ENCODE peak calls at places on chromosomes 6 and 20, in seven cellular contexts. B is brain microvascular endothelial cell, U is foreskin fibroblast, F is tibial artery, Q is BJ, S is lower lobe of right lung, R is keratinocyte. H is an unnamed sample.

GRCh38 chr6:81263531-81264168 is 488.8 kb downstream of the TENT5A start:
- DNase-seq in B (no peak), U (no peak), F (no peak), Q (no peak), S (no peak), R (no peak), H (no peak)

GRCh38 chr20:64232794-64233193 is 22.8 kb upstream of the PCMTD2 start:
- DNase-seq in B (no peak), U (no peak), F (no peak), Q (no peak), S (peak; percentile 21), R (no peak), H (no peak)

GRCh38 chr6:116108836-116109235 is 8.2 kb downstream of the NT5DC1 start:
- DNase-seq in B (no peak), U (no peak), F (no peak), Q (no peak), S (no peak), R (no peak), H (no peak)

GRCh38 chr20:11918280-11918952 is 723 bp downstream of the BTBD3 start:
- DNase-seq in B (no peak), U (no peak), F (no peak), Q (no peak), S (no peak), R (no peak), H (no peak)

GRCh38 chr6:3266170-3266569 is 7.4 kb downstream of the PSMG4 start:
- DNase-seq in B (no peak), U (no peak), F (no peak), Q (no peak), S (no peak), R (no peak), H (no peak)

GRCh38 chr6:105611606-105612005 is 208.7 kb upstream of the PREP start:
- DNase-seq in B (no peak), U (no peak), F (no peak), Q (no peak), S (no peak), R (no peak), H (no peak)

GRCh38 chr20:62772994-62773858 is 23.0 kb upstream of the MRGBP start:
- DNase-seq in B (no peak), U (peak; percentile 60), F (no peak), Q (no peak), S (no peak), R (no peak), H (peak; percentile 19)

GRCh38 chr20:43434565-43434964 is 23.1 kb upstream of the SRSF6 start:
- DNase-seq in B (no peak), U (no peak), F (peak; percentile 7), Q (no peak), S (no peak), R (no peak), H (no peak)

GRCh38 chr6:33717857-33718552 is 6.5 kb upstream of the UQCC2 start:
- DNase-seq in B (no peak), U (no peak), F (peak; percentile 77), Q (no peak), S (peak; percentile 33), R (no peak), H (no peak)

GRCh38 chr6:150876598-150876997 is 11.1 kb downstream of the MTHFD1L start:
- DNase-seq in B (no peak), U (no peak), F (peak; percentile 91), Q (no peak), S (no peak), R (no peak), H (no peak)

GRCh38 chr6:3535716-3536435 is 79.0 kb upstream of the SLC22A23 start:
- DNase-seq in B (no peak), U (no peak), F (no peak), Q (no peak), S (no peak), R (no peak), H (no peak)

GRCh38 chr6:4640139-4640538 is 136.1 kb upstream of the CDYL start:
- DNase-seq in B (no peak), U (no peak), F (no peak), Q (no peak), S (no peak), R (peak; percentile 54), H (no peak)

GRCh38 chr6:134512946-134513345 is 195.0 kb upstream of the SGK1 start:
- DNase-seq in B (no peak), U (no peak), F (peak; percentile 69), Q (no peak), S (peak; percentile 62), R (no peak), H (no peak)

GRCh38 chr6:10221186-10221585 is 193.7 kb downstream of the TFAP2A start:
- DNase-seq in B (no peak), U (no peak), F (no peak), Q (no peak), S (no peak), R (no peak), H (no peak)

GRCh38 chr6:143536866-143537691 is 25.6 kb upstream of the FUCA2 start:
- DNase-seq in B (peak; percentile 45), U (peak; percentile 56), F (peak; percentile 75), Q (no peak), S (peak; percentile 82), R (no peak), H (peak; percentile 18)

GRCh38 chr6:167825759-167826229 is 917 bp upstream of the AFDN start:
- DNase-seq in B (no peak), U (peak; percentile 50), F (peak; percentile 71), Q (no peak), S (peak; percentile 81), R (no peak), H (no peak)

DNA sequence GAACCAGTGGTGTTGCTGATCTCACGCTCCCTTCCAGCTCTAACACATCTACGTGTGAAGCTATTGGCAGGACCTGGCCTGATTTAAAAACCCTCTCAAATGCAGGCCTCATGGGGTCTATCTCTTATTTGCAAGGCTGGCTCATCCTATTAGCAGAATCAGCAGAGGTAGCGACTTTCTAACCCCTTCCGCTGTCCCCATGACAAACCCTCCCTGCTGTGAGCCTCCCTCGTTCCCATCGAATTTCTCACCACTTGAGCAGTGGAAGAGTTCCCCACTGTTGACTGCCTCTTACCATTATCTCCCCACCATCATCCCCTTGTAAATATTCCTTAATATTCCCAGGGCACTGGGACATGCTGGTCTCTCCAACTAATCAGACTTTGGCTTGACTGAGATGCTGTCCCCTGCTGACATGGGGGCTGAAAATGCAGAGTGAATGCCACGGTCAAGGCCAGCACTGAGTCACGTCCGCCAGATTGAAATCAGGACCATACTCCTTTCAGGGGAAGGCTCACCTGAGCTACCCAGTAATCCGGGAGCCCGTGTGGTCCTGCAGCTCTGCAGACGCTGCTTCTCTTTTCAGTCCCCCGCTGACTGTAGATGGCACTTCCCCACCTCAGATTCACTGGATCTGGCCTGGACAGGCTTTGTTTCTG is 23.0 kb downstream of the AAR2 start:
- DNase-seq in B (no peak), U (no peak), F (peak; percentile 23), Q (no peak), S (no peak), R (no peak), H (no peak)
- H3K4me3 ChIP-seq in B (no peak overlapping the region), U (no peak overlapping the region), F (no peak overlapping the region), Q (no peak overlapping the region), S (no peak overlapping the region), R (no peak overlapping the region), H (no peak overlapping the region)

GRCh38 chr6:20840675-20841074 is 306.4 kb downstream of the CDKAL1 start:
- DNase-seq in B (peak; percentile 35), U (peak; percentile 16), F (no peak), Q (peak; percentile 26), S (no peak), R (no peak), H (peak; percentile 78)

GRCh38 chr6:20841806-20842205 is 307.5 kb downstream of the CDKAL1 start:
- DNase-seq in B (no peak), U (no peak), F (no peak), Q (no peak), S (no peak), R (no peak), H (no peak)

GRCh38 chr6:20837189-20837588 is 302.9 kb downstream of the CDKAL1 start:
- DNase-seq in B (no peak), U (no peak), F (no peak), Q (no peak), S (no peak), R (no peak), H (no peak)

GRCh38 chr6:20838113-20838512 is 303.9 kb downstream of the CDKAL1 start:
- DNase-seq in B (no peak), U (no peak), F (no peak), Q (no peak), S (no peak), R (no peak), H (no peak)

GRCh38 chr6:20839624-20840023 is 305.4 kb downstream of the CDKAL1 start:
- DNase-seq in B (no peak), U (no peak), F (no peak), Q (no peak), S (no peak), R (no peak), H (no peak)
- TF ChIP-seq CTCF in B (peak; percentile 33), U (no peak), F (no peak), Q (no peak), S (no peak), R (no peak), H (no peak)

GRCh38 chr6:146913842-146914562 is 290.2 kb upstream of the STXBP5 start:
- DNase-seq in B (peak; percentile 99), U (peak; percentile 99), F (peak; percentile 88), Q (peak; percentile 95), S (peak; percentile 75), R (peak; percentile 94), H (peak; percentile 98)
- H3K4me3 ChIP-seq in B (peak overlapping the region; percentile 36), U (peak overlapping the region; percentile 41), F (peak overlapping the region; percentile 36), Q (peak overlapping the region; percentile 5), S (peak overlapping the region; percentile 25), R (peak overlapping the region; percentile 65), H (peak overlapping the region; percentile 18)

DNA sequence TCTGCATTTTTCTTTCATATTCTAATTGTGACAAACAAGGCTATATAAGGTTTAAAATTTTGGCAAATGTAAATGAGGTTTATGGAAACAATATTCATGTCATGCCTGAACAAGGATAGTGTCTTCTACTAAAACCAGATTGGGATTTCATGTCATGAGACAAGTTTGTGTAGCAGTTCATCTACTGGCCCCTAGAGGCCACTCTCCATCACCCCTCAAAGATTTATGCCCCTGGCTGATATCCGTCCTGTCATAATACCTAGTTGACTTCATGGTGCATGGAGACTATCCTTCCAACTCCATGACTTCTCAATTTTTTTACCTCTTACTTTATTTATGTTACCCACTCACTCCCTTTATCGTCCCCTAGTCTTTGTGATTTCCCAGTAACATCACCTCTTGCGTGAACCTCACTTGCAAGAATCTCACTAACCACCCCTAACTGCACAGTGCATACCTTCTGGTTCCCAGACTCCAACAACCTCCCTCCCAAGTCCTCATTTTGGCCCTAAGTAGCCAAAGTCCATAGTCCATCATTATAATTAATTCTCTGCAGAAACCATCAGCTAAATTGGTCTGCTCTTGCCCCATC is 179.8 kb downstream of the TASP1 start:
- DNase-seq in B (peak; percentile 32), U (peak; percentile 12), F (no peak), Q (no peak), S (no peak), R (no peak), H (peak; percentile 16)
- TF ChIP-seq CTCF in B (peak; percentile 91), U (peak; percentile 82), F (peak; percentile 41), Q (peak; percentile 74), S (peak; percentile 65), R (peak; percentile 81), H (peak; percentile 93)

H was measured in astrocyte of the cerebellum.